ENCODE peak calls at places on chromosomes 3 and 15, in seven cellular contexts. W is sigmoid colon, Z is heart left ventricle, N is uterus, T is IMR-90, S is HCT116, P is spleen. C is an unnamed sample. For H3K36me3, the result is how much of the 10 kb centered on the place peaks cover.

GRCh38 chr15:62904511-62904910 is 138.0 kb upstream of the TPM1 start:
- DNase-seq in P (no peak), N (no peak), W (no peak), Z (no peak), T (no peak), S (no peak), C (no peak)

GRCh38 chr3:147604136-147604535 is 195.0 kb downstream of the ZIC1 start:
- DNase-seq in S (no peak), P (no peak), N (no peak), Z (no peak), T (no peak), W (no peak), C (no peak)

GRCh38 chr3:196985954-196986885 is 17.6 kb upstream of the PIGZ start:
- DNase-seq in T (no peak), W (peak), N (no peak), Z (peak), P (no peak), S (no peak), C (no peak)

GRCh38 chr3:189076459-189076858 is 95.3 kb upstream of the TPRG1 start:
- DNase-seq in W (no peak), S (no peak), Z (no peak), T (no peak), P (no peak), N (no peak), C (no peak)

GRCh38 chr3:182180646-182181385 is 469.1 kb downstream of the SOX2 start:
- DNase-seq in W (no peak), S (no peak), P (no peak), N (no peak), T (no peak), Z (no peak), C (no peak)

GRCh38 chr15:80967451-80967850 is 22.2 kb downstream of the MESD start:
- DNase-seq in N (no peak), Z (no peak), S (no peak), P (no peak), T (peak), W (no peak), C (no peak)

GRCh38 chr3:195020921-195021320 is 250.0 kb downstream of the XXYLT1 start:
- DNase-seq in W (peak), T (no peak), S (no peak), P (no peak), N (peak), Z (no peak), C (no peak)

GRCh38 chr3:109369510-109369909 is 32.2 kb upstream of the DPPA4 start:
- DNase-seq in W (no peak), N (no peak), S (peak), T (no peak), P (no peak), Z (no peak), C (no peak)

GRCh38 chr3:175150812-175151411 is 291.8 kb downstream of the NAALADL2 start:
- DNase-seq in N (no peak), T (peak), S (peak), P (no peak), W (no peak), Z (no peak), C (no peak)

GRCh38 chr3:154022603-154023002 is 98.6 kb upstream of the ARHGEF26 start:
- DNase-seq in T (no peak), P (no peak), S (no peak), N (no peak), Z (no peak), W (no peak), C (no peak)

GRCh38 chr3:94246136-94246535 is 183.3 kb downstream of the NSUN3 start:
- DNase-seq in W (no peak), S (no peak), T (no peak), Z (no peak), P (no peak), N (no peak), C (no peak)

GRCh38 chr3:128113817-128114794 is 9.5 kb downstream of the RUVBL1 start:
- DNase-seq in Z (no peak), P (peak), S (no peak), T (no peak), N (no peak), W (no peak), C (no peak)

GRCh38 chr3:112466041-112466440 is 33.2 kb downstream of the BTLA start:
- DNase-seq in N (no peak), Z (no peak), S (no peak), T (no peak), W (no peak), P (no peak), C (no peak)

GRCh38 chr3:74614133-74614967 is at the start of gene CNTN3:
- DNase-seq in W (peak), S (no peak), T (peak), P (peak), N (no peak), Z (peak), C (peak)

GRCh38 chr3:119681279-119681678 is 4.1 kb upstream of the COX17 start:
- DNase-seq in S (peak), N (no peak), T (peak), Z (no peak), W (no peak), P (no peak), C (no peak)

GRCh38 chr15:96838088-96838487 is 507.6 kb downstream of the NR2F2 start:
- DNase-seq in N (no peak), Z (no peak), P (no peak), T (no peak), S (no peak), W (no peak), C (no peak)

GRCh38 chr15:35281515-35281914 is 196.4 kb upstream of the NANOGP8 start:
- DNase-seq in N (no peak), Z (no peak), S (peak), W (no peak), P (no peak), T (peak), C (no peak)

GRCh38 chr15:99410477-99410876 is 155.3 kb upstream of the MEF2A start:
- DNase-seq in T (no peak), S (no peak), Z (no peak), P (no peak), W (no peak), N (no peak), C (no peak)

GRCh38 chr15:70362911-70363310 is 265.2 kb upstream of the TLE3 start:
- DNase-seq in N (no peak), W (peak), S (peak), Z (peak), T (peak), P (peak), C (peak)

GRCh38 chr3:175005881-175006280 is 146.7 kb downstream of the NAALADL2 start:
- DNase-seq in P (no peak), S (no peak), T (no peak), N (no peak), Z (no peak), W (no peak), C (no peak)

GRCh38 chr3:49653016-49653415 is 21.1 kb upstream of the APEH start:
- DNase-seq in N (no peak), W (no peak), P (no peak), T (no peak), S (no peak), Z (no peak), C (no peak)

GRCh38 chr15:31396881-31397560 is 70.4 kb downstream of the KLF13 start:
- DNase-seq in T (peak), Z (peak), W (peak), N (peak), S (peak), P (peak), C (no peak)

GRCh38 chr15:94265009-94265408 is 33.6 kb downstream of the MCTP2 start:
- DNase-seq in T (peak), N (no peak), Z (no peak), P (no peak), S (no peak), W (no peak), C (no peak)

GRCh38 chr15:33581032-33581431 is 270.3 kb downstream of the RYR3 start:
- DNase-seq in W (no peak), N (peak), T (peak), P (no peak), S (no peak), Z (no peak), C (no peak)

GRCh38 chr3:81728766-81729544 is 32.5 kb downstream of the GBE1 start:
- DNase-seq in W (no peak), P (no peak), T (peak), Z (no peak), N (no peak), S (no peak), C (no peak)

GRCh38 chr15:31156808-31157207 is 55.3 kb upstream of the TRPM1 start:
- DNase-seq in S (no peak), Z (no peak), P (no peak), N (no peak), W (no peak), T (no peak), C (no peak)

GRCh38 chr3:57228734-57229505 is 1.4 kb downstream of the APPL1 start:
- DNase-seq in T (peak), Z (no peak), S (no peak), W (no peak), N (no peak), P (no peak), C (no peak)

DNA sequence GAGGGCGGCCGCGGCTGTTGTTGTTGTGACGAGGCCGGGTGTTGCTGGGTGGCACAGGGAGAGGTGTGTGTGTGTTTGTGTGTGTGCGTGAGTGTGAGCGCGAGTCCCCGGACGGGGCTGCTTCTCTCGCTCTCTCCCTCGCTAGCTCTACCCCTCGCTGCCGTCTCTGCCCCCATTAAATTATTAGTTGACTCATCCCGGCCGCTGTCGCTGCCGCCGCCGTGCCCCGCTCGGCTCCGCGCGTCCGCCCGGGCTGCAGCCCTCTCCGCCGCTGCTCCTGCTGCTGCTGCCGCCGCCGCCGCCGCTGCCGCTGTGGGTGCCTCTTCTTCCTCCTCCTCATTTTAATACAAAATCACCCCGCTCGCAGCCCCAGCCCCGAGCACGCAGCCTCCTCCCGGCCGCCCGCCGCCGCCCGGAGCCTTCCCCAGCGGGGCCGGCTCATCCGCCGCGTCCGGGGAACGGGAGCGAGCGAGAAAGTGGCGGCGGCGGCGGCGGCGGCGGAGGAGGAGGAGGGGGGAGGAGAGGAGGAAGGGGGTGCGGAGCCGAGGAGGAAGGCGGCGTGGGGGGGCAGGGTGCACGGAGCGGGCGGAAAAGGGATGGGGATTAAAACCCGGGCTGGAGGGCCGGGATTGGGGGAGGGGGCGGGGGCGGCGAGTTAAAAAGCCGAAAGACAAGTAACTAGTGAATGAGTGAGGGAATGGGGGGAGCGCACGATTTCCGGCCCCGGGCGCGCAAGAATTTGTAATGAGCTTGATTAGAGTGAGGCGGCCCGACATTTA is at the start of gene SATB1:
- DNase-seq in T (peak), Z (peak), W (peak), P (peak), S (no peak), N (peak), C (peak)
- TF ChIP-seq CTCF in T (no peak), Z (no peak), W (no peak), P (no peak), S (no peak), N (no peak), C (no peak)

GRCh38 chr3:9701006-9701405 is 2.6 kb upstream of the CPNE9 start:
- DNase-seq in S (no peak), W (no peak), N (no peak), T (no peak), P (peak), Z (no peak), C (no peak)
- H3K36me3 ChIP-seq in S (under half), W (under half), N (under half), T (under half), P (half or more), Z (under half), C (under half)

GRCh38 chr3:133408961-133409360 is 9.1 kb downstream of the BFSP2 start:
- DNase-seq in Z (no peak), P (no peak), S (no peak), W (no peak), N (no peak), T (peak), C (no peak)

GRCh38 chr3:133408366-133408765 is 8.5 kb downstream of the BFSP2 start:
- DNase-seq in S (no peak), N (no peak), P (no peak), W (no peak), T (peak), Z (no peak), C (no peak)

GRCh38 chr3:133400006-133400515 is at the start of gene BFSP2:
- DNase-seq in S (no peak), N (no peak), P (peak), T (no peak), Z (no peak), W (peak), C (no peak)

GRCh38 chr3:133401374-133402135 is 1.7 kb downstream of the BFSP2 start:
- DNase-seq in T (peak), N (peak), Z (peak), P (peak), W (peak), S (no peak), C (no peak)

DNA sequence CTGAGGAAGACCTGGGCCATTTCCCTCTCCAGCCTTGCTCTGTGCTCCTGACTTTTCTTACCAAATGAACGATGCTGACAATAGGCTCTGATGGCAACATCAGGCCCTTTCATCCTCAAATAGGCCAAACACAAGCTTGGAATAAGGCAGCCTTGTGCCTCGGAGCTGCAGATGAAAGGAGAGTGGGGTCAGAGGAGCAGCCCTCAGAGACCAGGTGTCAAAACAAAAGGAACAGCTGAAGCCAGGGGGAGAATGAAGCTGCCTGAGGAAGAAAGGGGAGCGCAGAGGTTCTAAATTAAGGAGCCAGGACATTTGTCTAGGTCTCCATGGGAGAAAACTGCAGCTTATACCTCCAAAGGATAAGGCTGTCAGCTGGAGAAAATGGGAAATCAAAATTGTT is 5.1 kb downstream of the BFSP2 start:
- DNase-seq in W (no peak), T (no peak), P (no peak), Z (no peak), S (no peak), N (no peak), C (no peak)
- H3K4me3 ChIP-seq in W (no peak), T (no peak), P (no peak), Z (no peak), S (no peak), N (no peak), C (no peak)

GRCh38 chr15:67240235-67241131 is 14.0 kb downstream of the AAGAB start:
- DNase-seq in S (peak), W (no peak), P (no peak), Z (no peak), T (no peak), N (no peak), C (peak)
- TF ChIP-seq CTCF in S (peak), W (no peak), P (peak), Z (no peak), T (peak), N (no peak), C (peak)

DNA sequence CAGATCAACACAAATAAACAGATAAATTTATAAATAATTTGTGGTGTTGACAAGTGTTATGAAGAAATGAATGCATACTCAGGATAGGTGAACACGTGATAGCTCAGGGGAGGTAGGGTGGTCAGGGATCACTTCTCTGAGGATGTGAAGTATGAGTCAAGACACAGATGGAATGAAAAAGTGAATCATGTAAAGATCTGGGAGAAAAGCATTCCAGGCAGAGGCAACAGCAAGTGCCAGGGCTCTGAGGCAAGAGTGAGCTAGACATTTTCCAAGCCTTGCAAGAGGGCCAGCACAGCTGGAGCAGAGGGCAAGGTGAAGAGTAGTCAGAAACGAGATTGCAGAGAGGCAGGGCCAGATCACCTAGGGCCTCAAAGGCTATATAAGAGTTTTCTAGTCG is 177.8 kb downstream of the WNT5A start:
- DNase-seq in Z (no peak), P (no peak), N (no peak), W (no peak), S (no peak), T (peak), C (no peak)
- H3K36me3 ChIP-seq in Z (under half), P (under half), N (under half), W (under half), S (under half), T (under half), C (under half)

GRCh38 chr3:16290827-16291196 is 25.8 kb downstream of the OXNAD1 start:
- DNase-seq in Z (no peak), T (no peak), S (no peak), N (no peak), P (no peak), W (no peak), C (no peak)
- H3K4me3 ChIP-seq in Z (no peak), T (no peak), S (no peak), N (no peak), P (no peak), W (no peak), C (no peak)

GRCh38 chr15:42984534-42985034 is 64.0 kb upstream of the TTBK2 start:
- DNase-seq in Z (no peak), S (no peak), N (no peak), W (no peak), P (no peak), T (no peak), C (no peak)
- TF ChIP-seq CTCF in Z (no peak), S (peak), N (no peak), W (no peak), P (no peak), T (no peak), C (no peak)

DNA sequence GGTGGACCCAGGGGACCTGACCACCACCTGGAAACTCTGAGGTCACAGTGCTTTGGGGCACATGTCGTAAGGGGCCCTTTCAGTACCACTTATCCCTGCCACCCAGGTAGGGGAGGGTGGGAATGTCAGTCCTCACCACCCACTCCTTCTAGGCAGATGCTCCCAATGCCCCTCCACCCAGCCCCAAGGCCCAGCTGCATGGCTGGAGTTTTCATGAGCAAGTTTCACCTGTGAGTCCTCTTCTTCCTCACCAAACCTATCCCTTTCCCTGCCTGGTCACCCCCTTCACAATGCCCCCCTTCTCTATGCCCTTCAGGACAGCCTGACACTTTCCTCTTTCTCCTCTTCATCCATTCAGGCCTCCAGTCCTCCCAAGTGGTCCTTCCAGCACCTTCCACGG is 9.8 kb downstream of the FAM174B start:
- DNase-seq in N (no peak), T (no peak), P (no peak), W (no peak), Z (no peak), S (no peak), C (no peak)
- H3K36me3 ChIP-seq in N (under half), T (under half), P (under half), W (under half), Z (under half), S (under half), C (under half)

GRCh38 chr3:124634210-124635168 is 95.8 kb upstream of the UMPS start:
- DNase-seq in Z (no peak), N (no peak), S (no peak), W (no peak), P (no peak), T (no peak), C (no peak)

GRCh38 chr3:124639406-124640237 is 90.6 kb upstream of the UMPS start:
- DNase-seq in S (no peak), P (no peak), N (no peak), W (no peak), Z (no peak), T (no peak), C (no peak)

GRCh38 chr3:124636101-124636862 is 94.0 kb upstream of the UMPS start:
- DNase-seq in Z (no peak), W (no peak), S (no peak), T (no peak), N (no peak), P (no peak), C (no peak)

GRCh38 chr3:124635169-124635539 is 95.1 kb upstream of the UMPS start:
- DNase-seq in N (no peak), T (no peak), S (no peak), P (no peak), Z (no peak), W (no peak), C (no peak)

DNA sequence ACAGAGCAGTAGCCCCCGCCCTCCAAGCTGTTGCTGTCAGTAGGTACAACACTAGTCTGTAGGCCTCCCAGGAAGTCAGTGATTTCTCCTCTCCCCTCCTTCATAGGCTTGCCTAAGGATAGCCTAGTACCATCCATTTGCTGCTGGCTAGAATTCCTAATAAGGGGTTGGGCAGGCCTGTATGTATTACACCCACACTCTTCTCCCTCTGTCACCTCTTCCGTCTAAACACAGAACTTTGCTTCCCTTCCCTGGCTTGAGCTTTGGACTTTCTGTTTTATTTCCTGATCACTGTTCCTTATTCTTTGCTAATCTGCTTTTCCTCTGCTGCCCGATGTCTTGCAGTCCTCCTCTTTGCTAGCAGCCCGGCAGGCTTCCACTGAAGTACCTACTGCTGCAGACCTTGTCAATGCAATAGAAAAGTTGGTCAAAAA is 93.4 kb upstream of the UMPS start:
- DNase-seq in N (no peak), T (no peak), Z (no peak), W (no peak), S (no peak), P (no peak), C (no peak)
- H3K4me3 ChIP-seq in N (no peak), T (no peak), Z (no peak), W (no peak), S (no peak), P (no peak), C (no peak)